ENCODE peak calls at places on chromosomes 4 and X, in four cellular contexts. J is fibroblast of mammary gland, U is AG04450, Y is WERI-Rb-1. S is an unnamed sample.

GRCh38 chrX:132876933-132877332 is 81.5 kb downstream of the HS6ST2 start:
- DNase-seq in U (no peak), Y (no peak), J (no peak), S (no peak)

GRCh38 chrX:132489256-132490085 is 633 bp upstream of the MBNL3 start:
- DNase-seq in U (no peak), J (peak), Y (peak), S (peak)

GRCh38 chrX:112731793-112732192 is 52.1 kb upstream of the LHFPL1 start:
- DNase-seq in Y (no peak), J (peak), U (no peak), S (no peak)

GRCh38 chr4:13635281-13635799 is 7.8 kb upstream of the BOD1L1 start:
- DNase-seq in Y (no peak), U (no peak), J (peak), S (no peak)

GRCh38 chr4:113582737-113583136 is 178.8 kb downstream of the CAMK2D start:
- DNase-seq in Y (no peak), J (no peak), U (no peak), S (no peak)

GRCh38 chrX:153854702-153855101 is 24.4 kb upstream of the PDZD4 start:
- DNase-seq in J (no peak), Y (no peak), U (no peak), S (no peak)

GRCh38 chr4:126144838-126145237 is 830.1 kb downstream of the FAT4 start:
- DNase-seq in J (no peak), U (no peak), Y (no peak), S (no peak)

GRCh38 chrX:100636321-100636991 is at the start of gene TSPAN6:
- DNase-seq in J (peak), U (peak), Y (peak), S (peak)

GRCh38 chrX:120468071-120468470 is 1.0 kb downstream of the LAMP2 start:
- DNase-seq in Y (no peak), U (no peak), J (no peak), S (no peak)

GRCh38 chr4:41613362-41613761 is 75.4 kb downstream of the LIMCH1 start:
- DNase-seq in Y (no peak), J (no peak), U (no peak), S (peak)

GRCh38 chrX:46750829-46751228 is 8.1 kb downstream of the SLC9A7 start:
- DNase-seq in Y (no peak), J (no peak), U (no peak), S (no peak)

GRCh38 chr4:87353592-87353991 is 30.9 kb upstream of the HSD17B13 start:
- DNase-seq in Y (peak), U (peak), J (peak), S (peak)

GRCh38 chrX:15468036-15468435 is 25.1 kb downstream of the PIR start:
- DNase-seq in Y (no peak), U (peak), J (peak), S (no peak)

GRCh38 chrX:131571348-131571747 is 27.5 kb downstream of the OR13H1 start:
- DNase-seq in Y (no peak), U (no peak), J (no peak), S (no peak)

GRCh38 chr4:7772708-7773385 is 166.8 kb downstream of the AFAP1 start:
- DNase-seq in U (no peak), Y (no peak), J (peak), S (peak)

GRCh38 chr4:166153539-166153938 is 280.5 kb downstream of the TLL1 start:
- DNase-seq in U (no peak), J (peak), Y (no peak), S (no peak)

GRCh38 chr4:185562531-185562930 is 27.2 kb upstream of the PDLIM3 start:
- DNase-seq in J (no peak), Y (no peak), U (no peak), S (no peak)

GRCh38 chrX:133258481-133258880 is 40.3 kb upstream of the TFDP3 start:
- DNase-seq in J (peak), Y (no peak), U (peak), S (no peak)

GRCh38 chr4:15040916-15041463 is 38.7 kb downstream of the CPEB2 start:
- DNase-seq in J (peak), U (no peak), Y (no peak), S (no peak)

GRCh38 chrX:19332983-19333382 is 10.7 kb upstream of the PDHA1 start:
- DNase-seq in J (peak), U (no peak), Y (no peak), S (no peak)

GRCh38 chr4:36609631-36610030 is 328.2 kb downstream of the DTHD1 start:
- DNase-seq in Y (no peak), U (no peak), J (no peak), S (no peak)

GRCh38 chr4:121192500-121192899 is 28.4 kb upstream of the TNIP3 start:
- DNase-seq in U (peak), J (peak), Y (peak), S (peak)

GRCh38 chrX:39726810-39727209 is 370.9 kb downstream of the BCOR start:
- DNase-seq in Y (peak), J (peak), U (no peak), S (no peak)

GRCh38 chr4:22348410-22348809 is 167.5 kb downstream of the ADGRA3 start:
- DNase-seq in Y (no peak), U (peak), J (no peak), S (no peak)

GRCh38 chr4:9765091-9765490 is 16.3 kb upstream of the DRD5 start:
- DNase-seq in J (peak), Y (peak), U (no peak), S (peak)
- TF ChIP-seq CTCF in J (peak), Y (peak), U (no peak), S (peak)

DNA sequence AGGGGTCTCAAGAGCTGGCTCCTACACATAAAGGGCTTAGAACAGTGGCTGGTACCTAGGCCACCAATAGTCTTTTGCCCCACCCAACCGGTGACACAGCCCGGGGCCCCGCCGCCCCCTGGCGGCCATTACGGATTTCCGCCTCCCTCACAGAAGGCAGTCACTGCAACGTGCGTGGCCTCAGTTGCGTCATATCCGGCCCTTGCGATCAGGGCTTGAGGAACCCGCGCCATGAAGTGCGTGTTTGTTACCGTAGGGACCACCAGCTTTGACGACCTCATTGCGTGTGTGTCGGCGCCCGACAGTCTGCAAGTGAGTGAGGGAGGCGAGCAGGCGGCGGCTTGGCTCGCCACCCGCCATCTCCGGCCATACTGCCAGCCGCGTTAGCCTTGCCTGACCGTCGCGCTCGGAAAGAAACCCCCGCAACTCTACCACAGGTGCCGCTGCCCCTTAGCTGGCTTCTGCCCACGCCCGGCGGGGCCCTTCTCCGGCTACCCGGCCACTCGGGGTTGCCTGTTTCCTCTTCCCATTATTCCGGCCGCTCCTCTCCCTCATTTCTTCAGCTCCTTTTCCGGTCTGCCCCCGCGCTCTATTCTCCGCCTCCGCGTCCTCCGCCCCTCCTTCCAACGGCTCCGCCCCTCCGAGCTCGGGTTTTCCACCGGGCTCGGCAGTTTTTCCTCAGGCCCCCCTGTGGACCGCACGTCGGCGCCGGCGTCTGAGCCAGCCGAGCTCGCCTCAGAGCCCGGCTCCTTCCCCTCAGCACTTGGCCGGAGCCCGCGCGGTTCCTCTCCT is at the start of gene ALG13:
- DNase-seq in U (peak), Y (peak), J (peak), S (peak)
- TF ChIP-seq CTCF in U (peak), Y (peak), J (peak), S (peak)

DNA sequence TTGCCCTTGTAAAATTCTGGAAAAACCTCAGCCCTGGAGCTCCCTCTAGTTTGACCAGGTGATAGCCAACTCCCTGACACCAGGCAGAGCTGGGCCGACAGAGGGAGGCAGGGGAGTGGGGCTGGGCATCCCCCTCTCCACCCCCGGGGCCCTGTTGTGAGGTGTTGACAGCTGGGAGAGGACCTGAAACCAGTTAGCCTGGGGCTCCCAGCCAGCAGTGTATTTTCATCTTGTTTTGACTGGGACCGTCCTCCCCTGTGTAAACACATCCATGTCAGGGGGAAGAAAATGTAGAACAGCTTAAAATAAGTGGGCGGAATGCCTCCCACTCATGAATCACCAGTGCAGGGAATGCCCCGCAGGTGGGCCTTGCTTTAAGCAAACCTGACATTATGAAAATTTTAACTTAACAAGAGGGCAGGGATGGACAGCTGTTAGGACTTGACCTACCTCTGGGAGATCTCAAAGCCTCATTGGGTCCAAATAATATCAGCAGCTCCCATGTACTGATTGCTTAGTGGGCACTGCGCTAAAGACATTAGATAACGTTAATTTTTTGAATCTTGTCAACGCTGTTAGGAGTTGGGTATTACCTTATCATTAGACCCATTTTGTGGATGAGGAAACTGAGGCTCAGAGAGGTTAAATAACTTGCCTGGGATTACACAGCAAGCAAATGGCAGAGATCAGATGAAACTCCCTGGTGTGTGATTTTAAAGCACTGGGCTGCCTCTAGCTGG is 45.9 kb downstream of the TSC22D3 start:
- DNase-seq in U (no peak), Y (no peak), J (no peak), S (peak)
- TF ChIP-seq CTCF in U (no peak), Y (no peak), J (no peak), S (no peak)

DNA sequence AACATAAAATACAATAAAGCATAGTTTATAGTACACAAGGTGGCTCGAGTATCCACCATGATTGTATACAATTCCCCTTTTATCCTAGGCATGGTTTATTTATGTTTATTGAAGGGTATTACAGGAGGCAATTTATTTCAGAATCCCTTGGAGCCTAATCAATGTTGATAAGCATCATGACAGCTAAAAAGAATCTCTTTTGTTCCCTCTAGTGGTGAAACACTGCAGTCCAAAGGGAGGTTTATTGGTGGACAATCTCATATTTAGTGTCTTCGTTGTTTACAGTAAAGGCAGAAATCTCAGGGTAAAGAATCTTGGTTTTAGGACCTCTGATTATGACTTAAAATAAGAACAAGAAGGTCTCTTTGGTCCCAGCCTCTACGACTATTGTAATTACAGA is 1712.5 kb downstream of the C4orf33 start:
- DNase-seq in Y (no peak), U (no peak), J (peak), S (no peak)
- TF ChIP-seq CTCF in Y (peak), U (peak), J (peak), S (peak)

S was measured in nephron progenitor cell.